ENCODE peak calls at places on chromosomes 11 and 22, in nine cellular contexts. X is GM23338, H is kidney, M is A673, A is lower lobe of right lung, W is body of pancreas, R is heart left ventricle, B is tibial artery, C is HCT116. E is an unnamed sample.

GRCh38 chr11:71179877-71180276 is 72.5 kb downstream of the SHANK2 start:
- DNase-seq in B (no peak), C (no peak), W (no peak), M (no peak), R (no peak), A (no peak), H (no peak), X (no peak), E (peak)

GRCh38 chr22:45006101-45006872 is 3.5 kb downstream of the PHF21B start:
- DNase-seq in B (no peak), H (no peak), X (peak), R (no peak), A (no peak), C (no peak), M (no peak), W (no peak), E (no peak)

GRCh38 chr22:27987557-27987956 is 68.5 kb upstream of the PITPNB start:
- DNase-seq in C (no peak), W (no peak), A (no peak), M (no peak), B (peak), R (no peak), X (no peak), H (no peak), E (peak)

GRCh38 chr11:69801513-69802335 is 17.5 kb downstream of the FGF3 start:
- DNase-seq in X (peak), W (peak), H (no peak), R (no peak), A (no peak), M (peak), B (no peak), C (peak), E (no peak)

GRCh38 chr11:114133548-114134329 is 74.2 kb downstream of the ZBTB16 start:
- DNase-seq in X (no peak), B (peak), W (peak), R (no peak), C (no peak), A (no peak), H (no peak), M (no peak), E (no peak)

GRCh38 chr22:47156352-47157092 is 394.1 kb downstream of the TBC1D22A start:
- DNase-seq in R (peak), C (no peak), W (peak), B (no peak), X (no peak), H (no peak), M (no peak), A (no peak), E (no peak)

GRCh38 chr22:50281957-50282356 is 11.8 kb upstream of the MAPK11 start:
- DNase-seq in H (no peak), A (no peak), X (no peak), C (no peak), M (no peak), R (no peak), W (peak), B (no peak), E (no peak)

GRCh38 chr22:41320416-41321240 is 19.3 kb downstream of the ZC3H7B start:
- DNase-seq in R (no peak), C (no peak), A (no peak), M (no peak), X (no peak), W (no peak), H (no peak), B (no peak), E (no peak)

GRCh38 chr22:19430890-19431541 is 517 bp downstream of the HIRA start:
- DNase-seq in H (peak), R (peak), W (peak), X (peak), M (peak), B (no peak), C (no peak), A (peak), E (no peak)

GRCh38 chr11:124891390-124891861 is 6.2 kb downstream of the ROBO4 start:
- DNase-seq in X (peak), C (no peak), R (no peak), M (no peak), B (peak), A (no peak), H (peak), W (no peak), E (peak)

GRCh38 chr22:32839776-32840571 is 38.5 kb downstream of the TIMP3 start:
- DNase-seq in H (no peak), B (no peak), W (no peak), C (no peak), A (no peak), M (no peak), R (no peak), X (no peak), E (no peak)

GRCh38 chr11:121295246-121296007 is 2.9 kb downstream of the SC5D start:
- DNase-seq in M (no peak), W (no peak), A (no peak), X (no peak), C (no peak), B (no peak), R (no peak), H (no peak), E (no peak)
- H3K4me3 ChIP-seq in M (no peak), W (no peak), A (no peak), X (peak), C (no peak), B (no peak), R (no peak), H (no peak), E (no peak)

DNA sequence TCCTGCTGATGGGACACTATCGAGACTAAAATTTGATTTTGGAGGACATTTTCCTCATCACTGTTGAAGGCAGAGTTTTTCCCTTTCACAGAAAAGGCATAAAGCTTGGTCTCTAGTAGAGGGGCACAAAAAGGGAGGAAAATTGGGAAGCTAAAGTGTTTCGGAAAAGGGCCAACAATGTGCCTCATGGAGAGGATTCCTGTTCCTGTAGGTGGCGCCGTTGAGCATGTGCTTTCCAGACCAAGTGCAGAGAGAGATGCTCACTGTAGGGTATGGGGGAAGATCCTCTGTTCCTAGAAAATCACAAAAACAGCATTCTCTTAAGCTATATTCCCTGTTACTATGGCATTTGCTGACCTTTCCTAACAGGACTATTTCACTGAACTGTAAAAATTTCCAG is 18.4 kb upstream of the OR4C5 start:
- DNase-seq in A (no peak), B (no peak), W (no peak), H (no peak), X (peak), M (peak), R (no peak), C (no peak), E (no peak)
- TF ChIP-seq CTCF in A (no peak), B (no peak), W (no peak), H (no peak), X (peak), M (peak), R (no peak), C (peak), E (no peak)

GRCh38 chr11:12944889-12945288 is 64.2 kb upstream of the RASSF10 start:
- DNase-seq in B (no peak), C (no peak), W (no peak), M (peak), R (no peak), X (no peak), A (no peak), H (no peak), E (no peak)
- H3K27ac ChIP-seq in B (no peak), C (no peak), W (no peak), M (no peak), R (no peak), X (no peak), A (no peak), H (no peak), E (no peak)

GRCh38 chr11:118911880-118912741 is 13.6 kb downstream of the BCL9L start:
- DNase-seq in M (peak), X (peak), C (peak), W (peak), A (no peak), H (peak), B (peak), R (peak), E (peak)

GRCh38 chr11:118915396-118915795 is 10.3 kb downstream of the BCL9L start:
- DNase-seq in H (peak), W (no peak), A (no peak), M (no peak), R (no peak), X (no peak), B (no peak), C (no peak), E (no peak)

GRCh38 chr11:118914178-118914918 is 11.4 kb downstream of the BCL9L start:
- DNase-seq in A (no peak), W (peak), B (no peak), M (peak), X (peak), H (peak), R (peak), C (no peak), E (peak)

GRCh38 chr11:118912742-118913410 is 12.8 kb downstream of the BCL9L start:
- DNase-seq in W (peak), C (no peak), M (no peak), A (no peak), X (no peak), R (no peak), H (peak), B (no peak), E (no peak)

DNA sequence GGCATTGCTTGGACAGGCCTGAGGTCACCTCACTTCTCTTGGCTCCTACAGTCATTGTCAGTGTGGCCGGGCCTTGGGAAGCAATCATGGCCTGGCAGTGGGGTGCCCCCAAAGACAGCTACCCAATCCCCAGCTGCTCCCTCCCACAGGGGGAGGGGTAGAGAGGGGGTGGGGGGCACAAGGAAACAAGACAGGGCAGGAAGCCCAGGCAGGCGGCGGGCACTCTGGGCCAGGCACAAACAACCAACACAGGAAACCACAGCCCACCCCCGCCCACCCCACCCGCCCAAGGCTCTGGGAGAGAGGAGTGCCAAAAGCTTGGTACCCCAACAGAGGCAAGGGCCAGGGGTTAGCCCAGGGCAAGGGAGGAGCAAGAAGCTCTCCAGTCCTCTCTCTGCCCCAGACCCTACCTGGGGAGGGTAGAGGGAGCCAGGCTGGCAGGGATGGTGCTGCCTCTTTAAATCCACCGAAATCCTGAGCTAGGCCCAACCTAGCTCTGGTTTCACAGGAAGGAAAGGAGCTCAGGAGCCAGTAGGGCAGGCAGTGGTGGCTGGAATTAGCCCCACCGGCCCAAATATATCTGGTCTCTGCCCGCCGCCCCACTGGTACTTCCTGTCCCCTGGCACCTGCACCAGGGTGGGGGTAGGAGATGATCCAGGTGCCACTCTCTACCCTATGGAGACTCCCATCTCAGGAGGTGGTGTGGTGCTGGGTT is 12.2 kb downstream of the BCL9L start:
- DNase-seq in H (peak), R (peak), C (no peak), B (no peak), X (no peak), M (no peak), W (peak), A (peak), E (no peak)
- H3K4me3 ChIP-seq in H (no peak), R (peak), C (peak), B (peak), X (peak), M (no peak), W (no peak), A (peak), E (peak)

GRCh38 chr11:16881074-16881709 is 133.0 kb downstream of the PLEKHA7 start:
- DNase-seq in A (peak), B (no peak), C (no peak), R (peak), X (peak), M (peak), H (peak), W (peak), E (no peak)
- TF ChIP-seq CTCF in A (peak), B (peak), C (peak), R (peak), X (peak), M (peak), H (peak), W (peak), E (peak)

GRCh38 chr11:45847908-45848316 is 637 bp downstream of the CRY2 start:
- DNase-seq in W (peak), R (no peak), H (peak), A (peak), B (peak), C (no peak), X (peak), M (peak), E (no peak)
- H3K27ac ChIP-seq in W (peak), R (peak), H (peak), A (peak), B (peak), C (peak), X (peak), M (peak), E (peak)

GRCh38 chr11:105612766-105613165 is 2.9 kb downstream of the GRIA4 start:
- DNase-seq in R (no peak), X (no peak), W (no peak), C (no peak), M (no peak), A (no peak), B (no peak), H (no peak), E (no peak)
- H3K4me3 ChIP-seq in R (no peak), X (peak), W (no peak), C (no peak), M (no peak), A (no peak), B (no peak), H (no peak), E (no peak)

GRCh38 chr11:102788334-102789035 is 8.1 kb upstream of the MMP10 start:
- DNase-seq in B (no peak), R (no peak), A (no peak), M (no peak), C (no peak), H (no peak), W (no peak), X (no peak), E (no peak)
- TF ChIP-seq CTCF in B (no peak), R (no peak), A (no peak), M (no peak), C (no peak), H (no peak), W (no peak), X (no peak), E (no peak)